ENCODE peak calls at places on chromosome 1, in ten cellular contexts. One of them, this sample, is unnamed.

GRCh38 chr1:115337276-115337632 is 795 bp downstream of the NGF start:
- DNase-seq in activated CD8-positive, alpha-beta memory T cell treated with anti-CD3 and anti-CD28 coated beads, Interleukin-2, amount 50 U/mL, for 4 hours: no peak
- DNase-seq in stimulated activated effector memory CD8-positive, alpha-beta T cell treated with anti-CD3 and anti-CD28 coated beads, Interleukin-12 subunit alpha, Interleukin-12 subunit beta, amount 100 ng/mL, for 72 hours: no peak
- DNase-seq in left ventricle myocardium inferior: no peak
- DNase-seq in right lobe of liver: no peak
- DNase-seq in fibroblast of lung: no peak
- DNase-seq in cardiac fibroblast: no peak
- DNase-seq in substantia nigra: no peak
- DNase-seq in stimulated activated CD4-positive, alpha-beta T cell treated with anti-CD3 and anti-CD28 coated beads, Interleukin-1b, Interleukin-23, amount 100 ng/mL, for 4 hours: no peak
- DNase-seq in ovary: no peak
- DNase-seq in this sample: no peak

GRCh38 chr1:207804746-207805468 is 53.1 kb downstream of the CD46 start:
- DNase-seq in cardiac fibroblast: no peak
- DNase-seq in substantia nigra: no peak
- DNase-seq in stimulated activated CD4-positive, alpha-beta T cell treated with anti-CD3 and anti-CD28 coated beads, Interleukin-1b, Interleukin-23, amount 100 ng/mL, for 4 hours: no peak
- DNase-seq in ovary: no peak
- DNase-seq in fibroblast of lung: no peak
- DNase-seq in activated CD8-positive, alpha-beta memory T cell treated with anti-CD3 and anti-CD28 coated beads, Interleukin-2, amount 50 U/mL, for 4 hours: no peak
- DNase-seq in right lobe of liver: no peak
- DNase-seq in left ventricle myocardium inferior: no peak
- DNase-seq in stimulated activated effector memory CD8-positive, alpha-beta T cell treated with anti-CD3 and anti-CD28 coated beads, Interleukin-12 subunit alpha, Interleukin-12 subunit beta, amount 100 ng/mL, for 72 hours: no peak
- DNase-seq in this sample: no peak

GRCh38 chr1:2885001-2885400 is 83.5 kb upstream of the TTC34 start:
- DNase-seq in stimulated activated effector memory CD8-positive, alpha-beta T cell treated with anti-CD3 and anti-CD28 coated beads, Interleukin-12 subunit alpha, Interleukin-12 subunit beta, amount 100 ng/mL, for 72 hours: no peak
- DNase-seq in fibroblast of lung: no peak
- DNase-seq in stimulated activated CD4-positive, alpha-beta T cell treated with anti-CD3 and anti-CD28 coated beads, Interleukin-1b, Interleukin-23, amount 100 ng/mL, for 4 hours: no peak
- DNase-seq in ovary: no peak
- DNase-seq in left ventricle myocardium inferior: no peak
- DNase-seq in activated CD8-positive, alpha-beta memory T cell treated with anti-CD3 and anti-CD28 coated beads, Interleukin-2, amount 50 U/mL, for 4 hours: no peak
- DNase-seq in cardiac fibroblast: no peak
- DNase-seq in substantia nigra: no peak
- DNase-seq in right lobe of liver: no peak
- DNase-seq in this sample: no peak

GRCh38 chr1:30336550-30337426 is 386.6 kb downstream of the MATN1 start:
- DNase-seq in stimulated activated CD4-positive, alpha-beta T cell treated with anti-CD3 and anti-CD28 coated beads, Interleukin-1b, Interleukin-23, amount 100 ng/mL, for 4 hours: no peak
- DNase-seq in ovary: no peak
- DNase-seq in right lobe of liver: no peak
- DNase-seq in left ventricle myocardium inferior: no peak
- DNase-seq in activated CD8-positive, alpha-beta memory T cell treated with anti-CD3 and anti-CD28 coated beads, Interleukin-2, amount 50 U/mL, for 4 hours: no peak
- DNase-seq in substantia nigra: no peak
- DNase-seq in stimulated activated effector memory CD8-positive, alpha-beta T cell treated with anti-CD3 and anti-CD28 coated beads, Interleukin-12 subunit alpha, Interleukin-12 subunit beta, amount 100 ng/mL, for 72 hours: no peak
- DNase-seq in fibroblast of lung: no peak
- DNase-seq in cardiac fibroblast: no peak
- DNase-seq in this sample: no peak

GRCh38 chr1:212665241-212666115 is 34.2 kb downstream of the BATF3 start:
- DNase-seq in activated CD8-positive, alpha-beta memory T cell treated with anti-CD3 and anti-CD28 coated beads, Interleukin-2, amount 50 U/mL, for 4 hours: peak
- DNase-seq in ovary: peak
- DNase-seq in cardiac fibroblast: peak
- DNase-seq in stimulated activated effector memory CD8-positive, alpha-beta T cell treated with anti-CD3 and anti-CD28 coated beads, Interleukin-12 subunit alpha, Interleukin-12 subunit beta, amount 100 ng/mL, for 72 hours: peak
- DNase-seq in stimulated activated CD4-positive, alpha-beta T cell treated with anti-CD3 and anti-CD28 coated beads, Interleukin-1b, Interleukin-23, amount 100 ng/mL, for 4 hours: peak
- DNase-seq in left ventricle myocardium inferior: peak
- DNase-seq in right lobe of liver: peak
- DNase-seq in fibroblast of lung: peak
- DNase-seq in substantia nigra: peak
- DNase-seq in this sample: peak

GRCh38 chr1:207898260-207898659 is 12.7 kb downstream of the CD34 start:
- DNase-seq in right lobe of liver: no peak
- DNase-seq in cardiac fibroblast: no peak
- DNase-seq in stimulated activated CD4-positive, alpha-beta T cell treated with anti-CD3 and anti-CD28 coated beads, Interleukin-1b, Interleukin-23, amount 100 ng/mL, for 4 hours: no peak
- DNase-seq in fibroblast of lung: no peak
- DNase-seq in ovary: no peak
- DNase-seq in left ventricle myocardium inferior: no peak
- DNase-seq in substantia nigra: no peak
- DNase-seq in stimulated activated effector memory CD8-positive, alpha-beta T cell treated with anti-CD3 and anti-CD28 coated beads, Interleukin-12 subunit alpha, Interleukin-12 subunit beta, amount 100 ng/mL, for 72 hours: no peak
- DNase-seq in activated CD8-positive, alpha-beta memory T cell treated with anti-CD3 and anti-CD28 coated beads, Interleukin-2, amount 50 U/mL, for 4 hours: no peak
- DNase-seq in this sample: no peak

GRCh38 chr1:6358144-6358624 is 35.4 kb downstream of the ACOT7 start:
- DNase-seq in substantia nigra: no peak
- DNase-seq in fibroblast of lung: peak
- DNase-seq in right lobe of liver: no peak
- DNase-seq in left ventricle myocardium inferior: no peak
- DNase-seq in cardiac fibroblast: peak
- DNase-seq in activated CD8-positive, alpha-beta memory T cell treated with anti-CD3 and anti-CD28 coated beads, Interleukin-2, amount 50 U/mL, for 4 hours: no peak
- DNase-seq in stimulated activated CD4-positive, alpha-beta T cell treated with anti-CD3 and anti-CD28 coated beads, Interleukin-1b, Interleukin-23, amount 100 ng/mL, for 4 hours: no peak
- DNase-seq in ovary: no peak
- DNase-seq in stimulated activated effector memory CD8-positive, alpha-beta T cell treated with anti-CD3 and anti-CD28 coated beads, Interleukin-12 subunit alpha, Interleukin-12 subunit beta, amount 100 ng/mL, for 72 hours: no peak
- DNase-seq in this sample: no peak

GRCh38 chr1:116178837-116179236 is 67.6 kb downstream of the MAB21L3 start:
- DNase-seq in stimulated activated CD4-positive, alpha-beta T cell treated with anti-CD3 and anti-CD28 coated beads, Interleukin-1b, Interleukin-23, amount 100 ng/mL, for 4 hours: no peak
- DNase-seq in activated CD8-positive, alpha-beta memory T cell treated with anti-CD3 and anti-CD28 coated beads, Interleukin-2, amount 50 U/mL, for 4 hours: no peak
- DNase-seq in cardiac fibroblast: no peak
- DNase-seq in stimulated activated effector memory CD8-positive, alpha-beta T cell treated with anti-CD3 and anti-CD28 coated beads, Interleukin-12 subunit alpha, Interleukin-12 subunit beta, amount 100 ng/mL, for 72 hours: no peak
- DNase-seq in right lobe of liver: peak
- DNase-seq in ovary: no peak
- DNase-seq in substantia nigra: no peak
- DNase-seq in left ventricle myocardium inferior: no peak
- DNase-seq in fibroblast of lung: no peak
- DNase-seq in this sample: no peak

GRCh38 chr1:43766818-43767525 is 59.6 kb downstream of the ST3GAL3 start:
- DNase-seq in right lobe of liver: no peak
- DNase-seq in ovary: no peak
- DNase-seq in cardiac fibroblast: no peak
- DNase-seq in left ventricle myocardium inferior: no peak
- DNase-seq in stimulated activated CD4-positive, alpha-beta T cell treated with anti-CD3 and anti-CD28 coated beads, Interleukin-1b, Interleukin-23, amount 100 ng/mL, for 4 hours: no peak
- DNase-seq in substantia nigra: no peak
- DNase-seq in fibroblast of lung: peak
- DNase-seq in stimulated activated effector memory CD8-positive, alpha-beta T cell treated with anti-CD3 and anti-CD28 coated beads, Interleukin-12 subunit alpha, Interleukin-12 subunit beta, amount 100 ng/mL, for 72 hours: no peak
- DNase-seq in activated CD8-positive, alpha-beta memory T cell treated with anti-CD3 and anti-CD28 coated beads, Interleukin-2, amount 50 U/mL, for 4 hours: no peak
- DNase-seq in this sample: peak

GRCh38 chr1:37078866-37079265 is 44.6 kb upstream of the GRIK3 start:
- DNase-seq in activated CD8-positive, alpha-beta memory T cell treated with anti-CD3 and anti-CD28 coated beads, Interleukin-2, amount 50 U/mL, for 4 hours: no peak
- DNase-seq in cardiac fibroblast: no peak
- DNase-seq in substantia nigra: no peak
- DNase-seq in fibroblast of lung: no peak
- DNase-seq in stimulated activated effector memory CD8-positive, alpha-beta T cell treated with anti-CD3 and anti-CD28 coated beads, Interleukin-12 subunit alpha, Interleukin-12 subunit beta, amount 100 ng/mL, for 72 hours: no peak
- DNase-seq in left ventricle myocardium inferior: no peak
- DNase-seq in stimulated activated CD4-positive, alpha-beta T cell treated with anti-CD3 and anti-CD28 coated beads, Interleukin-1b, Interleukin-23, amount 100 ng/mL, for 4 hours: no peak
- DNase-seq in right lobe of liver: no peak
- DNase-seq in ovary: no peak
- DNase-seq in this sample: no peak

This sample was measured in OCI-M1.